ENCODE peak calls at places on chromosome X, in four cellular contexts. K is tibial artery, F is iPS DF 6.9, B is colonic mucosa. Z is an unnamed sample.
A peak's percentile ranks its signal among the peaks of the same experiment; 100 is the strongest.

GRCh38 chrX:19624754-19625153 is 109.4 kb upstream of the MAP3K15 start:
- DNase-seq in K (no peak), F (no peak), B (no peak), Z (no peak)

GRCh38 chrX:124726881-124727280 is 380.5 kb downstream of the SH2D1A start:
- DNase-seq in K (no peak), F (no peak), B (no peak), Z (no peak)

GRCh38 chrX:63809158-63809557 is 24.1 kb upstream of the ARHGEF9 start:
- DNase-seq in K (no peak), F (no peak), B (no peak), Z (no peak)

GRCh38 chrX:78199851-78200250 is 60.4 kb upstream of the TAF9B start:
- DNase-seq in K (no peak), F (no peak), B (no peak), Z (no peak)

GRCh38 chrX:24025741-24026402 is 1.1 kb downstream of the KLHL15 start:
- DNase-seq in K (peak; percentile 19), F (no peak), B (peak; percentile 25), Z (no peak)

GRCh38 chrX:130144509-130144908 is 21.1 kb downstream of the AIFM1 start:
- DNase-seq in K (no peak), F (no peak), B (no peak), Z (no peak)

GRCh38 chrX:94961730-94962129 is 1287.7 kb downstream of the FAM133A start:
- DNase-seq in K (no peak), F (no peak), B (no peak), Z (no peak)

GRCh38 chrX:38898261-38898660 is 97.0 kb downstream of the MID1IP1 start:
- DNase-seq in K (no peak), F (no peak), B (no peak), Z (no peak)

GRCh38 chrX:141791856-141792255 is 46.3 kb upstream of the MAGEC3 start:
- DNase-seq in K (no peak), F (no peak), B (no peak), Z (no peak)

GRCh38 chrX:13747836-13748235 is 13.3 kb downstream of the OFD1 start:
- DNase-seq in K (peak; percentile 29), F (no peak), B (peak; percentile 40), Z (peak; percentile 60)

GRCh38 chrX:6226053-6226645 is 2.5 kb downstream of the NLGN4X start:
- DNase-seq in K (no peak), F (no peak), B (no peak), Z (no peak)

GRCh38 chrX:139287155-139287924 is 243.2 kb upstream of the F9 start:
- DNase-seq in K (no peak), F (no peak), B (peak; percentile 30), Z (no peak)

GRCh38 chrX:15177316-15177715 is 92.6 kb downstream of the ASB9 start:
- DNase-seq in K (no peak), F (no peak), B (no peak), Z (no peak)

GRCh38 chrX:21153503-21153902 is 220.7 kb upstream of the CNKSR2 start:
- DNase-seq in K (peak; percentile 44), F (no peak), B (no peak), Z (no peak)

GRCh38 chrX:111467896-111468295 is 43.5 kb upstream of the SERTM2 start:
- DNase-seq in K (peak; percentile 39), F (no peak), B (no peak), Z (no peak)

GRCh38 chrX:140091276-140091886 is 126.1 kb upstream of the CXorf66 start:
- DNase-seq in K (no peak), F (no peak), B (peak; percentile 18), Z (no peak)

GRCh38 chrX:118655561-118656246 is 71.7 kb upstream of the IL13RA1 start:
- DNase-seq in K (no peak), F (no peak), B (no peak), Z (no peak)

GRCh38 chrX:124594017-124594651 is 247.8 kb downstream of the SH2D1A start:
- DNase-seq in K (no peak), F (no peak), B (no peak), Z (no peak)

GRCh38 chrX:8632949-8633348 is 99.0 kb downstream of the ANOS1 start:
- DNase-seq in K (no peak), F (no peak), B (no peak), Z (no peak)

GRCh38 chrX:41384041-41384705 is 50.2 kb downstream of the DDX3X start:
- DNase-seq in K (peak; percentile 68), F (no peak), B (peak; percentile 74), Z (peak; percentile 87)

GRCh38 chrX:69995400-69996101 is 54.2 kb downstream of the AWAT2 start:
- DNase-seq in K (no peak), F (no peak), B (no peak), Z (no peak)

GRCh38 chrX:152619897-152620296 is 17.8 kb upstream of the GABRQ start:
- DNase-seq in K (no peak), F (no peak), B (no peak), Z (no peak)
- H3K27me3 ChIP-seq in K (no peaks in the 10 kb centered on the region), F (no peaks in the 10 kb centered on the region), B (no peaks in the 10 kb centered on the region), Z (no peaks in the 10 kb centered on the region)

GRCh38 chrX:107713205-107714195 is 62.1 kb downstream of the TSC22D3 start:
- DNase-seq in K (no peak), F (no peak), B (no peak), Z (peak; percentile 52)
- H3K4me1 ChIP-seq in K (peaks cover 13% of the 10 kb centered on the region), F (peaks cover 9% of the 10 kb centered on the region), B (peaks cover 5% of the 10 kb centered on the region), Z (peaks cover 67% of the 10 kb centered on the region)

GRCh38 chrX:153832732-153833131 is 2.4 kb upstream of the PDZD4 start:
- DNase-seq in K (no peak), F (no peak), B (no peak), Z (no peak)
- H3K27me3 ChIP-seq in K (no peaks in the 10 kb centered on the region), F (no peaks in the 10 kb centered on the region), B (peaks cover 40% of the 10 kb centered on the region), Z (peaks cover under 1% of the 10 kb centered on the region)

GRCh38 chrX:132956421-132957210 is 1.8 kb downstream of the HS6ST2 start:
- DNase-seq in K (no peak), F (no peak), B (no peak), Z (no peak)
- H3K4me1 ChIP-seq in K (no peaks in the 10 kb centered on the region), F (peaks cover 4% of the 10 kb centered on the region), B (no peaks in the 10 kb centered on the region), Z (no peaks in the 10 kb centered on the region)

DNA sequence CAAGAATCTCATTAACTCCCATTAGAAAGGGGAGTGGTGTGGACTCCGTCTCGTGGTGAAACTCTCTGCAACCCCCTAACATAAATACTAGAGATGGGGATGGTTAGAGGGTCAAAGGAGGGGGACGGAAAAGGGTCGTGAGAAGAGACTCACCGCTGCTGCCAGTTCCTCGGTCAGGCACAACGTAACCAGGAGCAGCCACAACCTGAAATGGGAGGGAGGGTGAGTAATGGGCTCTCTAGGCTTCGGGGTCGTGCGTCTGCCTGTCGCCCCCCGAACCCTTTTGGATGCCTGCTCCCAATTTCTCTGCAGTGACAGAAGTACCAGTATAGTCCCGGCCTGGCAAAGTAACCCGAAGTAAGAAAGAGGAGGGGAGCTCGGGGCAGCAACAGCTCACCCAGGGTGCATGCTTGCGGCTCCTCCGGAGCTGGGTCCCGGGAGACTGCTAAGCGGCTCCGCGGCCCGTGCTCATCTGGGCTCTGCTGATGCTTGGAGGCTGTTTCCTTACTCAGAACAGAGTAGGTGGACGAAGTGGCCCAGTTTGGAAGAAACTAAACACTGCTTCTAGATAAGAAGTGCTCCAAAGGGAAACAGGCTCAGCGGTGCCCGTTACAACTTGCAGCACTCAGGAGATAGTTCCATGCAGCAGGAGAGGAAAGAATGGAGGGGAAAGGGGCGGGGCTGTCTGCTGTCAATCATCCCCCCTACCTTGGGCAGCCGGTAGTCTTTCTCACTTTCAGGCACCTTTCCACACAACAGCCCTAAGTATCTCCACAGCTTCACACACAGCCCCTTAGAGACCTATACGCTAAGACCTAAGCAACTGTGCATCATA is at the start of gene COL4A6:
- DNase-seq in K (no peak), F (no peak), B (no peak), Z (no peak)
- H3K27me3 ChIP-seq in K (no peaks in the 10 kb centered on the region), F (no peaks in the 10 kb centered on the region), B (peaks cover 15% of the 10 kb centered on the region), Z (peaks cover 2% of the 10 kb centered on the region)

DNA sequence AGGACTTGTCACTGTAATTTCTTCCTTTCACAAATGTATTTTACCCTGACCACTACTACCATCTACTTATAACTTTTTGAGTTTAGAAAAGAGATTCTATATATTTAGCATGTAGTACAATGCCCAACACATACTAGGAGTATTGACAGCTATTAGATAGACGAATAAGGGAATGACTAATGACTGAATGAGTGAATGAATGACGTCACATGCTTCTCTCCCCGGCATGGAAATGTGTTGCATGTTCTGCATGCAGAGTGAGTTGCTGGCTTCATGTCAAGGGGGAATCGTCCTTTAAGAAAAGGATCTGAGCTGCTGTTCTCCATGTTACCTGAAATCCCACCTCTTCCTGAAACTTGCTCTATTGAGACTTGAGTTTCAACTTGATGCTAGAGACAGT is 87.4 kb upstream of the AMELX start:
- DNase-seq in K (no peak), F (no peak), B (no peak), Z (no peak)
- H3K4me1 ChIP-seq in K (no peaks in the 10 kb centered on the region), F (no peaks in the 10 kb centered on the region), B (no peaks in the 10 kb centered on the region), Z (no peaks in the 10 kb centered on the region)

GRCh38 chrX:151726751-151727150 is 7.8 kb upstream of the CNGA2 start:
- DNase-seq in K (no peak), F (no peak), B (no peak), Z (no peak)
- H3K27me3 ChIP-seq in K (no peaks in the 10 kb centered on the region), F (no peaks in the 10 kb centered on the region), B (no peaks in the 10 kb centered on the region), Z (no peaks in the 10 kb centered on the region)

GRCh38 chrX:40093586-40093985 is 4.2 kb downstream of the BCOR start:
- DNase-seq in K (no peak), F (no peak), B (no peak), Z (no peak)

GRCh38 chrX:40090050-40090804 is 7.5 kb downstream of the BCOR start:
- DNase-seq in K (no peak), F (no peak), B (no peak), Z (peak; percentile 33)

GRCh38 chrX:40090961-40091360 is 6.8 kb downstream of the BCOR start:
- DNase-seq in K (no peak), F (no peak), B (no peak), Z (no peak)

GRCh38 chrX:40092808-40093435 is 4.8 kb downstream of the BCOR start:
- DNase-seq in K (no peak), F (no peak), B (no peak), Z (no peak)

DNA sequence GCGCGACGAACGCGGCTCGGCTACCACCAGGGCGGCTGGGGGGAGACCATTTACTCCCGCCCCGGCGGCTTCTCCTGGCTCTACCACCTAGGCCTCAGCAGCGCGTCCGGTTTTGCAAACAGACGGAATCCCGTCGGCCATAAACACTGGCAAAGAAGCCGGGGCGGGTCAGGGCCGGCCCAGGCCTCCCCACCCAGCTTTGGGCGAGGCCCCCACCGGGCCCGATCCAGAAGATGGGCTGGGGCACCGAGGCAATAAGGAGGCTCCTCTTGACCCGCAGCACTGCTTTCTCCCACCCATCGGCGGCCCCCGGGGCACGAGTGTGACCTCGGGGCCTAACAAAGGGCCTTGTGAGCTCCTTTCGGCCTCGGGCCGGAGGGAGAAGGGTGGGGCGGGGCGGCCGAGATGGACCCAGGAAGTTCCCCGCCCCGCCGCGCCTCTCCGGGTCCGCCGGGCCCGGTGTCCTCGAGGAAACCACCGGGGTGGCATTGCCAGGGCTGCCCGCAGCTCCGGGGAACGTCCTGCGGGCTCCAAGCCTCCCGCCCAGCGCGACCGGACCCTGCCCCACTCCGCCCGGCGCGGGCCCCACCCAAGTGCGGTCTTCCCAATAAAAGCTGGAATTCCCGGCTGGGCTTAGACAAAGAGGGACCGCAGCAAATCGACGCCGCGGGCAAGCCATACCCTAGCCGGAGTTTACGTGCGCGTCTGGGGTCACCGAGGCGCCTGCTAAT is 5.9 kb downstream of the BCOR start:
- DNase-seq in K (no peak), F (no peak), B (peak; percentile 68), Z (no peak)
- H3K4me1 ChIP-seq in K (peaks cover 9% of the 10 kb centered on the region), F (peaks cover 9% of the 10 kb centered on the region), B (peaks cover 5% of the 10 kb centered on the region), Z (peaks cover 54% of the 10 kb centered on the region)

GRCh38 chrX:115687595-115687994 is 126.6 kb downstream of the PLS3 start:
- DNase-seq in K (no peak), F (no peak), B (no peak), Z (no peak)
- H3K27me3 ChIP-seq in K (no peaks in the 10 kb centered on the region), F (no peaks in the 10 kb centered on the region), B (no peaks in the 10 kb centered on the region), Z (no peaks in the 10 kb centered on the region)

Z was measured in CD4-positive, CD25-positive, alpha-beta regulatory T cell.